ENCODE peak calls at places on chromosomes 13 and 19, in seven cellular contexts. M is lower lobe of right lung, H is cardiac muscle cell, N is psoas muscle, T is IMR-90, Q is tibial artery, S is heart left ventricle. Z is an unnamed sample. For H3K9me3, the result is how much of the 10 kb centered on the place peaks cover.

GRCh38 chr19:6802336-6803035 is 30.0 kb downstream of the VAV1 start:
- DNase-seq in M (peak), H (peak), N (peak), T (no peak), Q (peak), S (peak), Z (no peak)

GRCh38 chr19:18697680-18698079 is 14.2 kb downstream of the CRTC1 start:
- DNase-seq in M (peak), H (no peak), N (no peak), T (no peak), Q (no peak), S (peak), Z (no peak)

GRCh38 chr13:87384099-87384498 is 287.1 kb upstream of the SLITRK5 start:
- DNase-seq in M (no peak), H (no peak), N (no peak), T (no peak), Q (no peak), S (no peak), Z (no peak)

GRCh38 chr13:68697551-68697950 is 1410.1 kb upstream of the ATXN8OS start:
- DNase-seq in M (no peak), H (no peak), N (no peak), T (no peak), Q (no peak), S (no peak), Z (no peak)

GRCh38 chr19:10137751-10138682 is 18.3 kb upstream of the EIF3G start:
- DNase-seq in M (no peak), H (no peak), N (no peak), T (no peak), Q (no peak), S (no peak), Z (no peak)

GRCh38 chr19:15529774-15530372 is 21.5 kb downstream of the CYP4F22 start:
- DNase-seq in M (no peak), H (peak), N (no peak), T (no peak), Q (no peak), S (no peak), Z (no peak)

GRCh38 chr13:80217614-80218456 is 123.1 kb downstream of the SPRY2 start:
- DNase-seq in M (no peak), H (peak), N (no peak), T (peak), Q (no peak), S (no peak), Z (no peak)

GRCh38 chr13:26861951-26862350 is 101.4 kb upstream of the GPR12 start:
- DNase-seq in M (no peak), H (peak), N (no peak), T (no peak), Q (no peak), S (no peak), Z (no peak)

GRCh38 chr19:33628921-33629825 is 7.4 kb downstream of the CHST8 start:
- DNase-seq in M (no peak), H (no peak), N (no peak), T (no peak), Q (no peak), S (no peak), Z (no peak)

GRCh38 chr19:35843676-35844481 is 8.4 kb downstream of the NPHS1 start:
- DNase-seq in M (no peak), H (peak), N (no peak), T (no peak), Q (no peak), S (no peak), Z (no peak)

GRCh38 chr13:105346141-105346766 is 1189.2 kb downstream of the EFNB2 start:
- DNase-seq in M (no peak), H (peak), N (no peak), T (peak), Q (no peak), S (no peak), Z (no peak)

GRCh38 chr13:57630661-57631606 is 610 bp upstream of the PCDH17 start:
- DNase-seq in M (no peak), H (peak), N (no peak), T (no peak), Q (no peak), S (no peak), Z (no peak)

GRCh38 chr19:11887618-11888531 is at the start of gene ZNF69:
- DNase-seq in M (peak), H (peak), N (peak), T (peak), Q (peak), S (peak), Z (peak)

GRCh38 chr13:51258612-51259358 is 36.6 kb downstream of the FAM124A start:
- DNase-seq in M (no peak), H (no peak), N (no peak), T (no peak), Q (no peak), S (peak), Z (no peak)

GRCh38 chr19:29678484-29679106 is 13.3 kb downstream of the PLEKHF1 start:
- DNase-seq in M (no peak), H (no peak), N (peak), T (no peak), Q (peak), S (peak), Z (peak)

GRCh38 chr13:38350114-38350617 is 515 bp downstream of the UFM1 start:
- DNase-seq in M (peak), H (peak), N (peak), T (peak), Q (peak), S (peak), Z (peak)

GRCh38 chr13:43767351-43767901 is 19.3 kb downstream of the ENOX1 start:
- DNase-seq in M (no peak), H (peak), N (peak), T (no peak), Q (no peak), S (peak), Z (peak)

GRCh38 chr19:2097330-2098327 is 914 bp downstream of the IZUMO4 start:
- DNase-seq in M (no peak), H (no peak), N (no peak), T (no peak), Q (no peak), S (peak), Z (peak)

GRCh38 chr19:9823816-9824215 is 3.9 kb upstream of the UBL5 start:
- DNase-seq in M (no peak), H (no peak), N (no peak), T (no peak), Q (no peak), S (no peak), Z (no peak)

GRCh38 chr19:2726160-2726855 is 5.1 kb upstream of the DIRAS1 start:
- DNase-seq in M (no peak), H (no peak), N (peak), T (no peak), Q (no peak), S (no peak), Z (no peak)

GRCh38 chr13:91162180-91162579 is 185.3 kb upstream of the MIR17HG start:
- DNase-seq in M (no peak), H (no peak), N (no peak), T (no peak), Q (no peak), S (no peak), Z (no peak)

GRCh38 chr13:26971990-26972888 is 199.4 kb downstream of the USP12 start:
- DNase-seq in M (peak), H (peak), N (no peak), T (peak), Q (no peak), S (no peak), Z (no peak)

GRCh38 chr13:112024577-112024976 is 42.4 kb upstream of the SOX1 start:
- DNase-seq in M (no peak), H (no peak), N (no peak), T (no peak), Q (no peak), S (no peak), Z (no peak)

GRCh38 chr19:2982983-2983350 is 5.6 kb downstream of the TLE6 start:
- DNase-seq in M (peak), H (peak), N (peak), T (peak), Q (peak), S (peak), Z (peak)

GRCh38 chr13:33087790-33088189 is 71.6 kb downstream of the KL start:
- DNase-seq in M (no peak), H (no peak), N (no peak), T (no peak), Q (no peak), S (no peak), Z (no peak)

GRCh38 chr13:61123533-61124269 is 291.9 kb downstream of the PCDH20 start:
- DNase-seq in M (no peak), H (no peak), N (no peak), T (no peak), Q (no peak), S (no peak), Z (no peak)

GRCh38 chr13:114078501-114079451 is 53.6 kb downstream of the RASA3 start:
- DNase-seq in M (peak), H (peak), N (peak), T (peak), Q (peak), S (peak), Z (peak)

GRCh38 chr19:36837525-36837901 is 674 bp downstream of the ZNF790 start:
- DNase-seq in M (no peak), H (no peak), N (no peak), T (no peak), Q (no peak), S (no peak), Z (no peak)

GRCh38 chr13:98800078-98800477 is 47.6 kb upstream of the SLC15A1 start:
- DNase-seq in M (no peak), H (no peak), N (no peak), T (no peak), Q (no peak), S (no peak), Z (no peak)

GRCh38 chr13:109719962-109720646 is 66.3 kb downstream of the IRS2 start:
- DNase-seq in M (no peak), H (no peak), N (no peak), T (no peak), Q (no peak), S (no peak), Z (no peak)

GRCh38 chr13:109718726-109719125 is 67.7 kb downstream of the IRS2 start:
- DNase-seq in M (no peak), H (no peak), N (no peak), T (no peak), Q (no peak), S (no peak), Z (no peak)

GRCh38 chr13:109712187-109712601 is 74.2 kb downstream of the IRS2 start:
- DNase-seq in M (no peak), H (no peak), N (no peak), T (no peak), Q (no peak), S (no peak), Z (no peak)

GRCh38 chr13:109717686-109718085 is 68.7 kb downstream of the IRS2 start:
- DNase-seq in M (no peak), H (no peak), N (no peak), T (no peak), Q (no peak), S (no peak), Z (no peak)

GRCh38 chr13:109715902-109716301 is 70.5 kb downstream of the IRS2 start:
- DNase-seq in M (no peak), H (peak), N (peak), T (peak), Q (no peak), S (no peak), Z (no peak)
- TF ChIP-seq CTCF in M (no peak), H (no peak), N (no peak), T (no peak), Q (no peak), S (no peak), Z (no peak)

GRCh38 chr13:28718186-28718537 is 608 bp downstream of the SLC46A3 start:
- DNase-seq in M (no peak), H (peak), N (no peak), T (peak), Q (no peak), S (no peak), Z (no peak)
- H3K27ac ChIP-seq in M (peak), H (peak), N (peak), T (peak), Q (peak), S (peak), Z (peak)

GRCh38 chr19:44968670-44969069 is 13.5 kb downstream of the CLPTM1 start:
- DNase-seq in M (no peak), H (no peak), N (no peak), T (no peak), Q (no peak), S (no peak), Z (no peak)
- H3K9me3 ChIP-seq in M (under half), H (under half), N (under half), T (under half), Q (under half), S (under half), Z (under half)

GRCh38 chr19:860481-861098 is 1.1 kb downstream of the CFD start:
- DNase-seq in M (peak), H (peak), N (peak), T (peak), Q (peak), S (peak), Z (no peak)
- TF ChIP-seq CTCF in M (peak), H (peak), N (no peak), T (peak), Q (no peak), S (no peak), Z (no peak)

GRCh38 chr19:32349724-32350475 is 4.5 kb downstream of the ZNF507 start:
- DNase-seq in M (no peak), H (no peak), N (no peak), T (peak), Q (no peak), S (no peak), Z (no peak)
- H3K27ac ChIP-seq in M (no peak), H (no peak), N (peak), T (no peak), Q (peak), S (peak), Z (no peak)

Z was measured in uterus.